ENCODE peak calls at places on chromosomes 1 and 21, in ten cellular contexts. D is neural crest cell, C is GM12865, X is GM03348, W is left cardiac atrium, L is lower lobe of right lung, H is Calu3, F is HCT116, Z is COR-L47, V is AG09309. A is an unnamed sample.

GRCh38 chr1:77200297-77200696 is 18.9 kb downstream of the PIGK start:
- DNase-seq in D (no peak), L (no peak), H (no peak), V (no peak), F (no peak), X (no peak), W (no peak), C (no peak), Z (no peak), A (no peak)

GRCh38 chr1:206794294-206794908 is 22.1 kb upstream of the IL10 start:
- DNase-seq in H (no peak), W (no peak), C (peak; percentile 54), L (no peak), X (no peak), V (no peak), D (no peak), F (no peak), Z (no peak), A (no peak)

GRCh38 chr1:199931666-199932377 is 95.7 kb upstream of the NR5A2 start:
- DNase-seq in W (no peak), L (no peak), X (no peak), C (no peak), Z (no peak), F (no peak), H (peak; percentile 26), D (no peak), V (no peak), A (no peak)

GRCh38 chr1:47760248-47760629 is 236.9 kb downstream of the TRABD2B start:
- DNase-seq in D (no peak), X (no peak), F (no peak), H (no peak), V (no peak), C (no peak), L (no peak), W (no peak), Z (no peak), A (no peak)

GRCh38 chr21:30479259-30479658 is 908 bp downstream of the KRTAP19-1 start:
- DNase-seq in F (no peak), X (no peak), D (no peak), Z (no peak), C (no peak), W (no peak), V (no peak), L (no peak), H (no peak), A (no peak)

GRCh38 chr1:58764294-58764978 is 19.4 kb downstream of the JUN start:
- DNase-seq in L (no peak), Z (no peak), D (no peak), H (no peak), V (peak; percentile 88), X (peak; percentile 40), W (no peak), C (no peak), F (no peak), A (no peak)

GRCh38 chr1:234628099-234628498 is 18.1 kb upstream of the IRF2BP2 start:
- DNase-seq in C (no peak), D (no peak), V (no peak), L (peak; percentile 51), X (peak; percentile 45), Z (no peak), F (no peak), W (no peak), H (peak; percentile 68), A (no peak)

GRCh38 chr1:24022611-24023359 is 42.7 kb upstream of the SRSF10 start:
- DNase-seq in H (peak; percentile 56), W (no peak), F (no peak), C (no peak), L (no peak), V (no peak), D (no peak), Z (no peak), X (peak; percentile 83), A (no peak)